ENCODE peak calls at places on chromosomes 5 and 9, in seven cellular contexts. One of them, this sample, is unnamed.

GRCh38 chr5:1060535-1060981 is 51.3 kb downstream of the SLC12A7 start:
- DNase-seq in mammary epithelial cell: no peak
- DNase-seq in IMR-90: no peak
- DNase-seq in K562: no peak
- DNase-seq in HCT116: no peak
- DNase-seq in H9: no peak
- DNase-seq in colonic mucosa: no peak
- DNase-seq in this sample: no peak

GRCh38 chr9:125028041-125028440 is 87.2 kb upstream of the GOLGA1 start:
- DNase-seq in mammary epithelial cell: no peak
- DNase-seq in IMR-90: no peak
- DNase-seq in K562: no peak
- DNase-seq in HCT116: no peak
- DNase-seq in H9: no peak
- DNase-seq in colonic mucosa: no peak
- DNase-seq in this sample: no peak

GRCh38 chr9:113578877-113579269 is 115.3 kb downstream of the RGS3 start:
- DNase-seq in mammary epithelial cell: peak; percentile 96
- DNase-seq in IMR-90: peak; percentile 97
- DNase-seq in K562: peak; percentile 61
- DNase-seq in HCT116: peak; percentile 59
- DNase-seq in H9: no peak
- DNase-seq in colonic mucosa: peak; percentile 67
- DNase-seq in this sample: no peak

GRCh38 chr5:135578685-135579341 is at the start of gene CXCL14:
- DNase-seq in mammary epithelial cell: peak; percentile 81
- DNase-seq in IMR-90: peak; percentile 49
- DNase-seq in K562: no peak
- DNase-seq in HCT116: no peak
- DNase-seq in H9: peak; percentile 83
- DNase-seq in colonic mucosa: peak; percentile 37
- DNase-seq in this sample: peak; percentile 71

GRCh38 chr5:40112875-40113274 is 566.8 kb upstream of the PTGER4 start:
- DNase-seq in mammary epithelial cell: no peak
- DNase-seq in IMR-90: no peak
- DNase-seq in K562: no peak
- DNase-seq in HCT116: no peak
- DNase-seq in H9: no peak
- DNase-seq in colonic mucosa: no peak
- DNase-seq in this sample: no peak

GRCh38 chr9:14350766-14351165 is 36.8 kb upstream of the NFIB start:
- DNase-seq in mammary epithelial cell: peak; percentile 28
- DNase-seq in IMR-90: no peak
- DNase-seq in K562: no peak
- DNase-seq in HCT116: no peak
- DNase-seq in H9: no peak
- DNase-seq in colonic mucosa: no peak
- DNase-seq in this sample: no peak

GRCh38 chr5:158606228-158606627 is 493.5 kb downstream of the EBF1 start:
- DNase-seq in mammary epithelial cell: no peak
- DNase-seq in IMR-90: no peak
- DNase-seq in K562: no peak
- DNase-seq in HCT116: no peak
- DNase-seq in H9: no peak
- DNase-seq in colonic mucosa: no peak
- DNase-seq in this sample: no peak

GRCh38 chr5:6634327-6634713 is 1.1 kb downstream of the SRD5A1 start:
- DNase-seq in mammary epithelial cell: no peak
- DNase-seq in IMR-90: no peak
- DNase-seq in K562: peak; percentile 47
- DNase-seq in HCT116: no peak
- DNase-seq in H9: no peak
- DNase-seq in colonic mucosa: no peak
- DNase-seq in this sample: no peak

GRCh38 chr9:114387678-114388431 is at the start of gene AKNA:
- DNase-seq in mammary epithelial cell: peak; percentile 28
- DNase-seq in IMR-90: peak; percentile 79
- DNase-seq in K562: no peak
- DNase-seq in HCT116: no peak
- DNase-seq in H9: peak; percentile 85
- DNase-seq in colonic mucosa: peak; percentile 84
- DNase-seq in this sample: no peak

GRCh38 chr5:178373711-178374110 is 141.1 kb upstream of the PHYKPL start:
- DNase-seq in mammary epithelial cell: no peak
- DNase-seq in IMR-90: no peak
- DNase-seq in K562: no peak
- DNase-seq in HCT116: no peak
- DNase-seq in H9: no peak
- DNase-seq in colonic mucosa: no peak
- DNase-seq in this sample: no peak

GRCh38 chr5:178370102-178370501 is 137.5 kb upstream of the PHYKPL start:
- DNase-seq in mammary epithelial cell: no peak
- DNase-seq in IMR-90: no peak
- DNase-seq in K562: no peak
- DNase-seq in HCT116: no peak
- DNase-seq in H9: no peak
- DNase-seq in colonic mucosa: no peak
- DNase-seq in this sample: no peak

GRCh38 chr5:178375348-178375747 is 142.7 kb upstream of the PHYKPL start:
- DNase-seq in mammary epithelial cell: no peak
- DNase-seq in IMR-90: no peak
- DNase-seq in K562: no peak
- DNase-seq in HCT116: no peak
- DNase-seq in H9: no peak
- DNase-seq in colonic mucosa: no peak
- DNase-seq in this sample: no peak

GRCh38 chr5:178371362-178372090 is 138.9 kb upstream of the PHYKPL start:
- DNase-seq in mammary epithelial cell: no peak
- DNase-seq in IMR-90: no peak
- DNase-seq in K562: no peak
- DNase-seq in HCT116: no peak
- DNase-seq in H9: no peak
- DNase-seq in colonic mucosa: no peak
- DNase-seq in this sample: no peak

GRCh38 chr5:178372091-178372695 is 139.6 kb upstream of the PHYKPL start:
- DNase-seq in mammary epithelial cell: no peak
- DNase-seq in IMR-90: no peak
- DNase-seq in K562: no peak
- DNase-seq in HCT116: no peak
- DNase-seq in H9: no peak
- DNase-seq in colonic mucosa: no peak
- DNase-seq in this sample: no peak
- H3K9ac ChIP-seq in mammary epithelial cell: no peak overlapping the region
- H3K9ac ChIP-seq in IMR-90: no peak overlapping the region
- H3K9ac ChIP-seq in K562: no peak overlapping the region
- H3K9ac ChIP-seq in HCT116: no peak overlapping the region
- H3K9ac ChIP-seq in H9: no peak overlapping the region
- H3K9ac ChIP-seq in colonic mucosa: no peak overlapping the region
- H3K9ac ChIP-seq in this sample: no peak overlapping the region

GRCh38 chr5:113167985-113168384 is 191.4 kb downstream of the DCP2 start:
- DNase-seq in mammary epithelial cell: peak; percentile 61
- DNase-seq in IMR-90: no peak
- DNase-seq in K562: no peak
- DNase-seq in HCT116: no peak
- DNase-seq in H9: no peak
- DNase-seq in colonic mucosa: no peak
- DNase-seq in this sample: no peak

GRCh38 chr5:113166285-113166684 is 189.7 kb downstream of the DCP2 start:
- DNase-seq in mammary epithelial cell: no peak
- DNase-seq in IMR-90: peak; percentile 95
- DNase-seq in K562: no peak
- DNase-seq in HCT116: no peak
- DNase-seq in H9: no peak
- DNase-seq in colonic mucosa: no peak
- DNase-seq in this sample: no peak

GRCh38 chr5:113169720-113170119 is 193.1 kb downstream of the DCP2 start:
- DNase-seq in mammary epithelial cell: no peak
- DNase-seq in IMR-90: peak; percentile 36
- DNase-seq in K562: no peak
- DNase-seq in HCT116: no peak
- DNase-seq in H9: no peak
- DNase-seq in colonic mucosa: no peak
- DNase-seq in this sample: no peak

GRCh38 chr5:113164016-113164415 is 187.4 kb downstream of the DCP2 start:
- DNase-seq in mammary epithelial cell: no peak
- DNase-seq in IMR-90: no peak
- DNase-seq in K562: no peak
- DNase-seq in HCT116: no peak
- DNase-seq in H9: no peak
- DNase-seq in colonic mucosa: no peak
- DNase-seq in this sample: no peak

DNA sequence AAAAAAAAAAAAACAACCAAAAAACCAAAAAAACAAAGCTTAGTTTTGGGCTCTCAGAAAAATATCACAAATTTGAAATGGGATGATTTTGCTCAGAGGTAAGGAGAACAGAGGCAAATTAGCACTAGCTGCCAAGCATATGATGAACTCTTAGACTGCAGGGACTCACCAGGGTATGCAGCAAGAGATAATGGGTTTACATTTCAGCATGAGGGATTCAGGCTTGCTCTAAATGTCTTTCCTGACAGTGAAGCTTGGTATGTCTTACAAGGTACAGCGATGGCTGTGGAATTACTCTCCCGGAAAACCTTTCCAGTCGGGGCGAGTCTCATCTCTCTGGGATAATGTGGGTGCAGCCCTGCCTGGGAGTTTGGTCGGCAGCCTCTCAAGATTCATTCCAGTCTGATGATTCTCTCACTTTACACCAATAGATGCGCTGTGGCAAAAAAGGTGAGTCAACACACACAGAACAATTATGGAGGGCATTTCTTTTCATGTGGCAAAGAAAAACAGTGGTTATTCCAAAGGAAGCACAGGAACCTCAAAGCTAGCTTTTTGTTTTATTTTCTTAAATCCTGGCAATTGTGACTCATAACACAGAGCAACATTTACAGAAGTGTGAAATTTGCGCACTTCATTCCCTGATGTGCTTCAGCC is 190.2 kb downstream of the DCP2 start:
- DNase-seq in mammary epithelial cell: peak; percentile 97
- DNase-seq in IMR-90: peak; percentile 89
- DNase-seq in K562: no peak
- DNase-seq in HCT116: peak; percentile 97
- DNase-seq in H9: no peak
- DNase-seq in colonic mucosa: no peak
- DNase-seq in this sample: no peak
- H3K9ac ChIP-seq in mammary epithelial cell: peak overlapping the region; percentile 23
- H3K9ac ChIP-seq in IMR-90: peak overlapping the region; percentile 0
- H3K9ac ChIP-seq in K562: no peak overlapping the region
- H3K9ac ChIP-seq in HCT116: peak overlapping the region; percentile 46
- H3K9ac ChIP-seq in H9: no peak overlapping the region
- H3K9ac ChIP-seq in colonic mucosa: no peak overlapping the region
- H3K9ac ChIP-seq in this sample: no peak overlapping the region

DNA sequence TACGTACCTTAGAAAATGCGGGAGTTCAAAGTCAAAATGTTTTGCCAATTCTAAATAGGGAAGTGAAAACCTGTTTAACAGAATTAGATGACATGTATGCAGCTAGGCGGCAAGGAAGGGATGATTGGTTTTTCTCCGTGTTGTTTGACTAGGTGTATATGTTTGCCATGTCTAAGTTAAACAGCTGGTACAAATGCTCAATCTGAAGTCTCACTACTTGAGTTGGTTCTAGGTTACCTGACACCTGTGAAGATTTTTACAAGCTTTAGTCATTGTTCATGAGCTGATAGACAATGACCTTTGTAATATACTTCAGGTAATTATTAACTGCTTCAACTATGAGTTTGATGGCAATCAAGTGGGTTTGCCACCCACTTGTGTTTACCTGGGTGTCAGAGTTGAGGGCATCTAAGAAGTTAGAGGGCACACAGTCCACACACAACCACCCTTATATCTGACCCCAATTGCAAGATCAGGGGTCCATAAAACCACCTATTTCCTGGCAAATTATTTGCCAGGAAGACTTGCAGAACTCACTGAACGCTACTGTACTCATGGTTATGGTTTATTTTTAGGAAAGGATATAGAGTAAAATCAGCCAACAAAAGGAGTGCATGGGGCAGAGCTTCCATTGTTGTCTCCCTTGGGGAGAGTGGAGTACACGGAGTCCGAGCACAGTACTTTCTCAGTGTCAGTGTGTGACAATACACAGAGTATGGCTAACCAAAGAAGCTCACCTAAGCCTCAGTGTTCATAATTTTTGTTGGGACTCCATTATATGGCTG is 74.5 kb downstream of the SLC44A1 start:
- DNase-seq in mammary epithelial cell: no peak
- DNase-seq in IMR-90: no peak
- DNase-seq in K562: no peak
- DNase-seq in HCT116: no peak
- DNase-seq in H9: no peak
- DNase-seq in colonic mucosa: peak; percentile 56
- DNase-seq in this sample: no peak
- H3K9ac ChIP-seq in mammary epithelial cell: no peak overlapping the region
- H3K9ac ChIP-seq in IMR-90: no peak overlapping the region
- H3K9ac ChIP-seq in K562: no peak overlapping the region
- H3K9ac ChIP-seq in HCT116: no peak overlapping the region
- H3K9ac ChIP-seq in H9: no peak overlapping the region
- H3K9ac ChIP-seq in colonic mucosa: peak overlapping the region; percentile 29
- H3K9ac ChIP-seq in this sample: no peak overlapping the region

GRCh38 chr5:142551242-142552067 is 134.4 kb downstream of the FGF1 start:
- DNase-seq in mammary epithelial cell: no peak
- DNase-seq in IMR-90: peak; percentile 22
- DNase-seq in K562: no peak
- DNase-seq in HCT116: no peak
- DNase-seq in H9: peak; percentile 82
- DNase-seq in colonic mucosa: no peak
- DNase-seq in this sample: no peak
- H3K9ac ChIP-seq in mammary epithelial cell: no peak overlapping the region
- H3K9ac ChIP-seq in IMR-90: peak overlapping the region; percentile 6
- H3K9ac ChIP-seq in K562: no peak overlapping the region
- H3K9ac ChIP-seq in HCT116: no peak overlapping the region
- H3K9ac ChIP-seq in H9: no peak overlapping the region
- H3K9ac ChIP-seq in colonic mucosa: peak overlapping the region; percentile 23
- H3K9ac ChIP-seq in this sample: no peak overlapping the region

DNA sequence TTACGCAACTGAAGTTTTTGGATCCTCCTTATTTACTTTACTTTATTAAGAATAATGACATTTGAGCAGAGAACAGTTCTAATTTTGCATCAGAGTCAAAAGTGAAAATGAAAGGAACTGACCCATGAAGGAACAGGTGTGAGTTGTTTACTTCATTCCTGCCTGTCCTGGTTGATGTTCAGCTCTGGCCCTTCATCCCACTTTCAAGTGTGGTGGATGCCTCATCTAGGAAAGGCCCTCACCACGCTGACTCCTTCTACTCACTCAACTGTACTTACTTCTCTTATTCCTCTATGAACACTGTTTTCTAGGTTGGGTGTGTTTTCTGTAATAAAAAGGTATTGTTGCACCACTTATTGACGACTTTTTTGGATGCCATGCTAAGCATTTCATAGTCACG is 61.8 kb upstream of the PLEKHG4B start:
- DNase-seq in mammary epithelial cell: no peak
- DNase-seq in IMR-90: no peak
- DNase-seq in K562: no peak
- DNase-seq in HCT116: no peak
- DNase-seq in H9: no peak
- DNase-seq in colonic mucosa: no peak
- DNase-seq in this sample: no peak
- H3K9ac ChIP-seq in mammary epithelial cell: no peak overlapping the region
- H3K9ac ChIP-seq in IMR-90: no peak overlapping the region
- H3K9ac ChIP-seq in K562: no peak overlapping the region
- H3K9ac ChIP-seq in HCT116: no peak overlapping the region
- H3K9ac ChIP-seq in H9: no peak overlapping the region
- H3K9ac ChIP-seq in colonic mucosa: no peak overlapping the region
- H3K9ac ChIP-seq in this sample: no peak overlapping the region